ENCODE peak calls at places on chromosomes 12 and 14, in five cellular contexts. Q is prostate gland, C is A549, H is uterus, U is tibial nerve. A is an unnamed sample.

GRCh38 chr14:59273737-59274136 is 85.3 kb downstream of the DAAM1 start:
- DNase-seq in Q (no peak), C (no peak), U (no peak), H (no peak), A (no peak)

GRCh38 chr12:7948585-7949264 is 12.7 kb upstream of the SLC2A3 start:
- DNase-seq in C (no peak), U (no peak), H (no peak), Q (no peak), A (no peak)

GRCh38 chr14:59018460-59018859 is 170.0 kb upstream of the DAAM1 start:
- DNase-seq in C (no peak), Q (no peak), U (no peak), H (no peak), A (no peak)

GRCh38 chr12:107983871-107984480 is 145.1 kb upstream of the WSCD2 start:
- DNase-seq in C (no peak), H (no peak), Q (no peak), U (no peak), A (no peak)

GRCh38 chr12:69583203-69583602 is 2.1 kb upstream of the CCT2 start:
- DNase-seq in Q (no peak), H (no peak), C (no peak), U (no peak), A (no peak)

GRCh38 chr14:71250791-71251190 is 343.5 kb downstream of the PCNX1 start:
- DNase-seq in U (no peak), H (no peak), Q (no peak), C (no peak), A (no peak)

GRCh38 chr12:79687711-79688270 is 3.0 kb downstream of the PAWR start:
- DNase-seq in C (no peak), U (no peak), Q (no peak), H (no peak), A (no peak)

GRCh38 chr14:50366115-50366514 is 30.6 kb downstream of the CDKL1 start:
- DNase-seq in U (no peak), C (no peak), Q (no peak), H (no peak), A (no peak)

GRCh38 chr12:70402597-70402996 is 36.5 kb downstream of the KCNMB4 start:
- DNase-seq in H (no peak), U (no peak), Q (no peak), C (no peak), A (no peak)

GRCh38 chr12:3149505-3150307 is 72.5 kb downstream of the TSPAN9 start:
- DNase-seq in U (no peak), H (no peak), C (no peak), Q (no peak), A (no peak)

GRCh38 chr12:12620730-12621315 is 9.1 kb downstream of the CREBL2 start:
- DNase-seq in Q (no peak), U (no peak), H (no peak), C (no peak), A (no peak)

GRCh38 chr12:26062566-26062965 is 62.3 kb downstream of the BHLHE41 start:
- DNase-seq in H (no peak), U (no peak), Q (no peak), C (no peak), A (no peak)

GRCh38 chr14:61140872-61141271 is 140.3 kb downstream of the TMEM30B start:
- DNase-seq in Q (no peak), U (no peak), C (no peak), H (no peak), A (no peak)

GRCh38 chr14:24095196-24096068 is 1.3 kb downstream of the PCK2 start:
- DNase-seq in Q (no peak), U (peak; percentile 37), H (peak; percentile 43), C (no peak), A (peak; percentile 67)

GRCh38 chr14:55588259-55588699 is 8.3 kb downstream of the KTN1 start:
- DNase-seq in C (no peak), Q (no peak), H (no peak), U (no peak), A (no peak)

GRCh38 chr12:52214421-52214802 is 18.6 kb upstream of the KRT7 start:
- DNase-seq in Q (no peak), C (no peak), H (no peak), U (no peak), A (peak; percentile 46)

GRCh38 chr14:70884595-70885342 is 22.5 kb upstream of the PCNX1 start:
- DNase-seq in H (no peak), C (no peak), U (no peak), Q (no peak), A (no peak)

GRCh38 chr12:92740421-92740820 is 37.6 kb downstream of the PLEKHG7 start:
- DNase-seq in C (no peak), Q (no peak), U (no peak), H (no peak), A (no peak)

GRCh38 chr12:113955109-113955970 is 10.8 kb downstream of the RBM19 start:
- DNase-seq in U (no peak), H (no peak), Q (no peak), C (peak; percentile 73), A (no peak)

GRCh38 chr14:35355981-35356839 is 48.3 kb downstream of the NFKBIA start:
- DNase-seq in U (no peak), Q (no peak), C (no peak), H (no peak), A (no peak)

DNA sequence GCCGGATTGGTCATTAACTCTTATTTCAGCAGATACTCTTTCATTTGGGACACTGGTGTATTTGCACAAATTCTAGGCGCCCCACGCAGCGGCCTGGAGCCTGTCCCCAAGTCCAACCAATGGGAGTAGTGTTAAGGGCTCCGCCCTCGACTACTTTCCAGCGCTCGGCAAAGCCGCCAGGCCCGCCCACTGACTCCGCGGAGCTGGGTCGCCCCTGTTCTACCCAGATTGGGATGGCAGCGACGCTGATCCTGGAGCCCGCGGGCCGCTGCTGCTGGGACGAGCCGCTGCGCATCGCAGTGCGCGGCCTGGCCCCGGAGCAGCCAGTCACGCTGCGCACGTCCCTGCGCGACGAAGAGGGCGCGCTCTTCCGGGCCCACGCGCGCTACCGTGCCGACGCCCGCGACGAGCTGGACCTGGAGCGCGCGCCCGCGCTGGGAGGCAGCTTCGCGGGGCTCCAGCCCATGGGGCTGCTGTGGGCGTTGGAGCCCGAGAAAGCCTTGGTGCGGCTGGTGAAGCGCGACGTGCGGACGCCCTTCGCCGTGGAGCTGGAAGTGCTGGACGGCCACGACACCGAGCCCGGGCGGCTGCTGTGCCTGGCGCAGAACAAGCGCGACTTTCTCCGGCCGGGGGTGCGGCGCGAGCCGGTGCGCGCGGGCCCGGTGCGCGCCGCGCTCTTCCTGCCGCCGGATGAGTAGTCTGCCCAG is at the start of gene ACOT6:
- DNase-seq in H (peak; percentile 70), C (peak; percentile 87), Q (peak; percentile 54), U (peak; percentile 34), A (peak; percentile 78)
- TF ChIP-seq POLR2A in H (no peak), C (peak; percentile 72), Q (peak; percentile 42), U (peak; percentile 9), A (no peak)

GRCh38 chr12:101939856-101940265 is 62.5 kb downstream of the DRAM1 start:
- DNase-seq in C (peak; percentile 41), U (peak; percentile 23), Q (peak; percentile 64), H (peak; percentile 63), A (peak; percentile 37)

GRCh38 chr12:101942206-101942605 is 64.8 kb downstream of the DRAM1 start:
- DNase-seq in U (no peak), Q (no peak), C (no peak), H (no peak), A (no peak)

GRCh38 chr12:101939306-101939705 is 61.9 kb downstream of the DRAM1 start:
- DNase-seq in U (no peak), Q (no peak), H (no peak), C (no peak), A (no peak)

GRCh38 chr12:101941306-101942000 is 64.1 kb downstream of the DRAM1 start:
- DNase-seq in C (no peak), Q (no peak), U (no peak), H (no peak), A (no peak)

GRCh38 chr12:101940400-101940950 is 63.1 kb downstream of the DRAM1 start:
- DNase-seq in U (no peak), H (no peak), Q (peak; percentile 31), C (no peak), A (no peak)
- H3K4me1 ChIP-seq in U (no peaks in the 10 kb centered on the region), H (peaks cover 5% of the 10 kb centered on the region), Q (peaks cover 3% of the 10 kb centered on the region), C (no peaks in the 10 kb centered on the region), A (peaks cover 25% of the 10 kb centered on the region)

GRCh38 chr12:57487055-57487596 is 742 bp upstream of the MARS1 start:
- DNase-seq in U (no peak), H (no peak), Q (no peak), C (no peak), A (no peak)

GRCh38 chr12:57485695-57486094 is 2.2 kb upstream of the MARS1 start:
- DNase-seq in H (no peak), Q (no peak), C (no peak), U (no peak), A (no peak)

GRCh38 chr12:57479376-57480115 is at the start of gene ARHGAP9:
- DNase-seq in U (no peak), C (no peak), H (no peak), Q (no peak), A (no peak)

GRCh38 chr12:57481671-57482070 is 2.0 kb upstream of the ARHGAP9 start:
- DNase-seq in Q (no peak), H (no peak), C (no peak), U (no peak), A (no peak)

GRCh38 chr12:57483466-57483865 is 3.8 kb upstream of the ARHGAP9 start:
- DNase-seq in C (no peak), U (no peak), H (no peak), Q (no peak), A (no peak)
- H3K27ac ChIP-seq in C (no peak overlapping the region), U (no peak overlapping the region), H (no peak overlapping the region), Q (no peak overlapping the region), A (no peak overlapping the region)

GRCh38 chr14:32076278-32077080 is 625 bp upstream of the ARHGAP5 start:
- DNase-seq in H (peak; percentile 97), C (peak; percentile 74), U (peak; percentile 92), Q (peak; percentile 95), A (peak; percentile 97)
- TF ChIP-seq POLR2A in H (peak; percentile 60), C (peak; percentile 83), U (no peak), Q (peak; percentile 73), A (peak; percentile 46)

DNA sequence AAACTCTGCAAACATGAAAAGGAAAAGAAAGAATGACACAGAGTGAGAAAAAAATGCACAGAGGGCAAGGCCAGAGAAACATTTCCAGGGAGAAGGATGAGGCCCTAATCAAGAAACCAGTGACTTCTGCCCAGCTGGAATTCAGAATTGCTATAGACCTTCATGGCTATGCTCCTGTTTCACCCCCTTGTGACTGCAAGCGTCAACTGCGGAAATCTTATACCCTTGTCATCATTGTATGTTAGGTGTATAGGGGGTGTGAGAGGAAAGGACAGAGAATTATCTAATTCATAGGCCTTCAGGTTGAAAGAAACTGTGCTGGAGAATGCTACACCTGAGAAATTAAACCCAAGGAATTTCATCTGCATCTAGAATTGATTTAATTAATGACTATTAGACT is 117.5 kb downstream of the SLC25A21 start:
- DNase-seq in C (no peak), U (no peak), H (no peak), Q (no peak), A (no peak)
- H3K4me1 ChIP-seq in C (no peaks in the 10 kb centered on the region), U (no peaks in the 10 kb centered on the region), H (no peaks in the 10 kb centered on the region), Q (no peaks in the 10 kb centered on the region), A (no peaks in the 10 kb centered on the region)

GRCh38 chr12:49187184-49187583 is 1.7 kb downstream of the TUBA1A start:
- DNase-seq in H (peak; percentile 60), Q (no peak), C (no peak), U (peak; percentile 56), A (peak; percentile 61)
- H3K27ac ChIP-seq in H (peak overlapping the region; percentile 99), Q (no peak overlapping the region), C (no peak overlapping the region), U (peak overlapping the region; percentile 100), A (peak overlapping the region; percentile 100)

A was measured in heart left ventricle.